ENCODE peak calls at places on chromosome 18, in nine cellular contexts. M is AG09309; V is ELR; P is uterus; B is stromal cell of bone marrow; E is HEK293T; Z is NCI-H1092 treated with DMSO at 0.1 percent for 48 hours; N is Calu3; D is naive thymus-derived CD4-positive, alpha-beta T cell. Y is an unnamed sample.

GRCh38 chr18:57768557-57769326 is 34.4 kb downstream of the ATP8B1 start:
- DNase-seq in P (no peak), V (no peak), E (no peak), N (no peak), M (peak), Z (peak), B (peak), D (no peak), Y (no peak)

GRCh38 chr18:45522371-45522770 is 92.9 kb upstream of the SLC14A2 start:
- DNase-seq in E (no peak), N (no peak), Z (no peak), D (no peak), M (no peak), B (no peak), V (no peak), P (no peak), Y (no peak)

GRCh38 chr18:23523429-23524212 is 20.3 kb downstream of the RMC1 start:
- DNase-seq in E (no peak), N (no peak), V (peak), D (no peak), Z (no peak), B (peak), P (no peak), M (peak), Y (no peak)

GRCh38 chr18:47747260-47747795 is 183.1 kb downstream of the SMAD2 start:
- DNase-seq in N (no peak), E (no peak), B (no peak), M (no peak), D (no peak), V (no peak), Z (no peak), P (no peak), Y (no peak)

GRCh38 chr18:61851940-61852451 is 40.8 kb downstream of the RNF152 start:
- DNase-seq in M (peak), B (peak), N (no peak), P (no peak), Z (no peak), E (no peak), D (no peak), V (peak), Y (no peak)

GRCh38 chr18:12943200-12943599 is 4.6 kb upstream of the SEH1L start:
- DNase-seq in D (no peak), Z (no peak), E (no peak), P (no peak), V (peak), M (no peak), N (no peak), B (no peak), Y (no peak)

GRCh38 chr18:58413667-58414628 is 214.9 kb downstream of the ALPK2 start:
- DNase-seq in N (no peak), Z (no peak), P (no peak), D (no peak), E (no peak), V (no peak), M (no peak), B (no peak), Y (peak)

GRCh38 chr18:59787998-59788875 is 91.0 kb upstream of the CCBE1 start:
- DNase-seq in E (peak), M (peak), D (no peak), Z (no peak), V (peak), P (peak), B (peak), N (no peak), Y (no peak)

GRCh38 chr18:79856119-79857080 is 58.7 kb downstream of the KCNG2 start:
- DNase-seq in V (no peak), Z (peak), B (no peak), P (no peak), N (no peak), M (no peak), E (no peak), D (no peak), Y (no peak)

GRCh38 chr18:34159691-34160185 is 65.0 kb downstream of the NOL4 start:
- DNase-seq in B (no peak), Z (peak), P (no peak), N (no peak), D (no peak), M (no peak), V (no peak), E (no peak), Y (no peak)

GRCh38 chr18:14746897-14747296 is 1.1 kb upstream of the ANKRD30B start:
- DNase-seq in P (no peak), N (no peak), D (no peak), V (no peak), M (no peak), E (no peak), Z (no peak), B (no peak), Y (no peak)

GRCh38 chr18:47215554-47216138 is 35.8 kb downstream of the SKOR2 start:
- DNase-seq in N (peak), B (peak), P (no peak), D (no peak), M (peak), E (peak), Z (peak), V (peak), Y (peak)

GRCh38 chr18:32208012-32208411 is 18.2 kb downstream of the MEP1B start:
- DNase-seq in E (no peak), M (no peak), Z (no peak), B (no peak), D (no peak), V (no peak), N (no peak), P (no peak), Y (peak)

GRCh38 chr18:57630759-57631660 is 9.4 kb upstream of the NARS1 start:
- DNase-seq in V (no peak), N (no peak), D (no peak), E (no peak), Z (no peak), M (no peak), B (no peak), P (no peak), Y (no peak)

GRCh38 chr18:79275992-79276391 is 119.7 kb upstream of the NFATC1 start:
- DNase-seq in D (no peak), E (no peak), V (peak), N (no peak), Z (no peak), M (no peak), B (peak), P (no peak), Y (no peak)

GRCh38 chr18:79628416-79629248 is 51.0 kb upstream of the CTDP1 start:
- DNase-seq in P (peak), M (no peak), E (no peak), Z (no peak), B (no peak), V (no peak), D (no peak), N (no peak), Y (no peak)

GRCh38 chr18:37476611-37477295 is 88.8 kb downstream of the CELF4 start:
- DNase-seq in P (no peak), M (no peak), B (no peak), Z (no peak), D (no peak), V (no peak), E (no peak), N (no peak), Y (no peak)

GRCh38 chr18:76689646-76690264 is 132.6 kb upstream of the ZNF236 start:
- DNase-seq in P (no peak), D (no peak), E (no peak), N (no peak), B (no peak), V (no peak), Z (no peak), M (no peak), Y (no peak)

GRCh38 chr18:69469444-69469919 is 68.8 kb downstream of the DOK6 start:
- DNase-seq in V (peak), N (no peak), B (no peak), E (peak), M (no peak), P (no peak), D (no peak), Z (no peak), Y (peak)

GRCh38 chr18:9475643-9476580 is 599 bp downstream of the RALBP1 start:
- DNase-seq in V (peak), B (no peak), P (no peak), D (peak), E (no peak), N (no peak), M (no peak), Z (no peak), Y (peak)

GRCh38 chr18:77203071-77203470 is 46.6 kb upstream of the GALR1 start:
- DNase-seq in Z (no peak), D (no peak), E (no peak), N (no peak), V (no peak), B (no peak), M (no peak), P (no peak), Y (no peak)

GRCh38 chr18:66603941-66604627 is at the start of gene CDH19:
- DNase-seq in E (no peak), D (no peak), N (no peak), P (no peak), B (no peak), Z (no peak), M (no peak), V (no peak), Y (no peak)

GRCh38 chr18:59835656-59836379 is 64.0 kb upstream of the PMAIP1 start:
- DNase-seq in D (no peak), Z (no peak), B (no peak), V (peak), P (no peak), M (no peak), E (no peak), N (no peak), Y (no peak)

GRCh38 chr18:67483237-67483636 is 33.3 kb downstream of the DSEL start:
- DNase-seq in P (no peak), N (no peak), D (no peak), M (no peak), Z (no peak), E (no peak), V (no peak), B (no peak), Y (no peak)

GRCh38 chr18:23953984-23954383 is 60.6 kb upstream of the TTC39C start:
- DNase-seq in V (no peak), Z (no peak), M (no peak), P (no peak), B (no peak), E (no peak), D (no peak), N (no peak), Y (no peak)

GRCh38 chr18:36330435-36331049 is 33.0 kb downstream of the FHOD3 start:
- DNase-seq in N (no peak), E (no peak), D (no peak), V (peak), B (no peak), P (no peak), M (no peak), Z (no peak), Y (no peak)

GRCh38 chr18:48828713-48829442 is 121.9 kb downstream of the SMAD7 start:
- DNase-seq in D (no peak), B (no peak), N (no peak), V (no peak), M (no peak), Z (peak), E (peak), P (peak), Y (no peak)

GRCh38 chr18:80170395-80171094 is 61.5 kb downstream of the ADNP2 start:
- DNase-seq in P (no peak), E (no peak), M (no peak), V (no peak), N (no peak), B (no peak), Z (no peak), D (no peak), Y (no peak)

GRCh38 chr18:48017625-48018024 is 87.2 kb upstream of the SMAD2 start:
- DNase-seq in B (peak), M (peak), D (no peak), E (no peak), N (no peak), V (no peak), P (no peak), Z (no peak), Y (no peak)

GRCh38 chr18:68735498-68736343 is 20.8 kb upstream of the TMX3 start:
- DNase-seq in P (no peak), N (no peak), B (peak), E (peak), M (peak), V (peak), D (no peak), Z (peak), Y (peak)

GRCh38 chr18:13095466-13095865 is 104.3 kb downstream of the CEP192 start:
- DNase-seq in D (no peak), E (no peak), M (no peak), V (no peak), Z (no peak), B (no peak), P (no peak), N (no peak), Y (no peak)

Y was measured in small intestine.